ENCODE peak calls at places on chromosomes 4 and X, in four cellular contexts. K, J, Z and A are unnamed samples.

GRCh38 chrX:123425904-123426303 is 241.8 kb downstream of the GRIA3 start:
- DNase-seq in K (no peak), J (no peak), Z (no peak), A (no peak)

GRCh38 chrX:19627081-19627480 is 111.8 kb upstream of the MAP3K15 start:
- DNase-seq in K (no peak), J (no peak), Z (no peak), A (no peak)

GRCh38 chr4:146237092-146237491 is 22.8 kb downstream of the REELD1 start:
- DNase-seq in K (no peak), J (no peak), Z (no peak), A (no peak)

GRCh38 chrX:40006025-40007017 is 91.4 kb downstream of the BCOR start:
- DNase-seq in K (peak), J (no peak), Z (peak), A (no peak)

GRCh38 chrX:128460835-128461234 is 408.6 kb upstream of the ACTRT1 start:
- DNase-seq in K (peak), J (no peak), Z (no peak), A (no peak)

GRCh38 chr4:122703868-122704267 is 28.6 kb upstream of the BBS12 start:
- DNase-seq in K (peak), J (no peak), Z (no peak), A (no peak)

GRCh38 chrX:3191186-3191585 is 149.9 kb downstream of the ARSF start:
- DNase-seq in K (no peak), J (peak), Z (no peak), A (no peak)

GRCh38 chrX:152842772-152843338 is 12.0 kb downstream of the NSDHL start:
- DNase-seq in K (no peak), J (no peak), Z (no peak), A (no peak)

GRCh38 chrX:40078489-40079288 is 19.1 kb downstream of the BCOR start:
- DNase-seq in K (no peak), J (no peak), Z (no peak), A (no peak)

GRCh38 chr4:73726000-73726399 is 14.4 kb upstream of the CXCL8 start:
- DNase-seq in K (no peak), J (peak), Z (no peak), A (no peak)

GRCh38 chr4:89939994-89940393 is 45.3 kb downstream of the MMRN1 start:
- DNase-seq in K (no peak), J (no peak), Z (peak), A (peak)

GRCh38 chrX:45322382-45322781 is 121.7 kb upstream of the DIPK2B start:
- DNase-seq in K (peak), J (peak), Z (peak), A (peak)

GRCh38 chrX:55742649-55743048 is 25.1 kb downstream of the RRAGB start:
- DNase-seq in K (no peak), J (no peak), Z (no peak), A (no peak)

GRCh38 chr4:28744066-28744465 is 1883.4 kb downstream of the STIM2 start:
- DNase-seq in K (no peak), J (no peak), Z (no peak), A (no peak)

GRCh38 chr4:123481034-123481433 is 84.4 kb downstream of the SPRY1 start:
- DNase-seq in K (no peak), J (no peak), Z (no peak), A (no peak)

GRCh38 chr4:59936566-59936965 is 1263.6 kb upstream of the ADGRL3 start:
- DNase-seq in K (no peak), J (no peak), Z (no peak), A (no peak)

GRCh38 chrX:136063340-136064079 is 78.3 kb downstream of the SLC9A6 start:
- DNase-seq in K (no peak), J (no peak), Z (no peak), A (no peak)

GRCh38 chrX:118864063-118864630 is 40.5 kb downstream of the ZCCHC12 start:
- DNase-seq in K (no peak), J (no peak), Z (no peak), A (no peak)